ENCODE peak calls at places on chromosomes 3 and 15, in seven cellular contexts. W, L, H, O, V, U and G are unnamed samples.

GRCh38 chr15:31839388-31839787 is 190.9 kb upstream of the CHRNA7 start:
- DNase-seq in W (no peak), L (no peak), H (no peak), O (no peak), V (no peak), U (no peak), G (no peak)

GRCh38 chr3:102532901-102533300 is 98.1 kb downstream of the ZPLD1 start:
- DNase-seq in W (peak), L (no peak), H (peak), O (no peak), V (no peak), U (no peak), G (peak)

GRCh38 chr15:57684491-57685184 is 21.9 kb upstream of the POLR2M start:
- DNase-seq in W (no peak), L (no peak), H (no peak), O (no peak), V (no peak), U (no peak), G (no peak)

GRCh38 chr15:100041380-100041779 is 300.4 kb downstream of the ADAMTS17 start:
- DNase-seq in W (no peak), L (no peak), H (no peak), O (no peak), V (no peak), U (no peak), G (no peak)

GRCh38 chr3:39910828-39911464 is 101.5 kb downstream of the MYRIP start:
- DNase-seq in W (no peak), L (no peak), H (no peak), O (no peak), V (no peak), U (no peak), G (peak)

GRCh38 chr3:39463269-39463668 is 4.2 kb upstream of the MOBP start:
- DNase-seq in W (no peak), L (no peak), H (no peak), O (no peak), V (no peak), U (no peak), G (no peak)

GRCh38 chr3:174640932-174641331 is 218.2 kb upstream of the NAALADL2 start:
- DNase-seq in W (no peak), L (no peak), H (no peak), O (no peak), V (no peak), U (no peak), G (no peak)

GRCh38 chr3:88019024-88019423 is 39.8 kb downstream of the CGGBP1 start:
- DNase-seq in W (no peak), L (no peak), H (no peak), O (no peak), V (no peak), U (no peak), G (no peak)

GRCh38 chr15:43516185-43516584 is 1.2 kb upstream of the MAP1A start:
- DNase-seq in W (no peak), L (peak), H (no peak), O (no peak), V (no peak), U (no peak), G (no peak)

GRCh38 chr15:54277834-54278233 is 299.6 kb downstream of the UNC13C start:
- DNase-seq in W (no peak), L (no peak), H (no peak), O (no peak), V (no peak), U (no peak), G (no peak)

GRCh38 chr3:39000008-39000450 is 51.7 kb downstream of the SCN11A start:
- DNase-seq in W (peak), L (no peak), H (peak), O (peak), V (no peak), U (peak), G (peak)

GRCh38 chr3:13829311-13829710 is 50.6 kb downstream of the WNT7A start:
- DNase-seq in W (no peak), L (no peak), H (no peak), O (no peak), V (no peak), U (no peak), G (no peak)

GRCh38 chr3:40309925-40310635 is 573 bp downstream of the EIF1B start:
- DNase-seq in W (peak), L (peak), H (peak), O (no peak), V (peak), U (peak), G (no peak)

GRCh38 chr15:49877117-49877860 is 241.7 kb downstream of the ATP8B4 start:
- DNase-seq in W (no peak), L (no peak), H (no peak), O (no peak), V (no peak), U (no peak), G (no peak)

GRCh38 chr3:189652042-189652441 is 20.9 kb downstream of the TP63 start:
- DNase-seq in W (no peak), L (no peak), H (no peak), O (no peak), V (no peak), U (peak), G (peak)

GRCh38 chr15:51621155-51621554 is 1.4 kb downstream of the DMXL2 start:
- DNase-seq in W (no peak), L (no peak), H (no peak), O (no peak), V (no peak), U (no peak), G (no peak)

GRCh38 chr3:37028329-37028728 is 35.0 kb downstream of the MLH1 start:
- DNase-seq in W (peak), L (no peak), H (no peak), O (no peak), V (no peak), U (no peak), G (no peak)

GRCh38 chr3:104810896-104811295 is 555.8 kb upstream of the ALCAM start:
- DNase-seq in W (no peak), L (no peak), H (no peak), O (no peak), V (no peak), U (no peak), G (no peak)

GRCh38 chr3:130709671-130710070 is 37.0 kb downstream of the PIK3R4 start:
- DNase-seq in W (no peak), L (no peak), H (no peak), O (no peak), V (no peak), U (no peak), G (no peak)

GRCh38 chr3:11195721-11196332 is 41.5 kb downstream of the HRH1 start:
- DNase-seq in W (no peak), L (no peak), H (no peak), O (peak), V (no peak), U (no peak), G (peak)

GRCh38 chr3:99958177-99958912 is 140.7 kb downstream of the CMSS1 start:
- DNase-seq in W (no peak), L (no peak), H (no peak), O (no peak), V (no peak), U (no peak), G (no peak)

GRCh38 chr3:189720746-189721426 is 89.7 kb downstream of the TP63 start:
- DNase-seq in W (no peak), L (no peak), H (no peak), O (no peak), V (no peak), U (no peak), G (no peak)

GRCh38 chr3:63972196-63972595 is 51.1 kb downstream of the PSMD6 start:
- DNase-seq in W (no peak), L (no peak), H (no peak), O (no peak), V (no peak), U (no peak), G (no peak)

GRCh38 chr3:154421067-154421466 is 8.9 kb downstream of the GPR149 start:
- DNase-seq in W (peak), L (no peak), H (peak), O (no peak), V (no peak), U (no peak), G (no peak)

GRCh38 chr3:171854649-171855305 is 11.6 kb downstream of the TMEM212 start:
- DNase-seq in W (peak), L (no peak), H (peak), O (no peak), V (no peak), U (no peak), G (no peak)

GRCh38 chr3:157176108-157176507 is 16.2 kb upstream of the CCNL1 start:
- DNase-seq in W (no peak), L (no peak), H (peak), O (no peak), V (no peak), U (no peak), G (no peak)